ENCODE peak calls at places on chromosomes 11 and 22, in eight cellular contexts. F, G, O, Z, P, X, J and L are unnamed samples.
A peak's percentile ranks its signal among the peaks of the same experiment; 100 is the strongest.

GRCh38 chr11:119288219-119288618 is 28.7 kb downstream of the MCAM start:
- DNase-seq in F (no peak), G (no peak), O (no peak), Z (no peak), P (no peak), X (no peak), J (no peak), L (no peak)

GRCh38 chr11:65185869-65186341 is 4.2 kb downstream of the CAPN1 start:
- DNase-seq in F (peak; percentile 55), G (no peak), O (no peak), Z (no peak), P (peak; percentile 58), X (no peak), J (no peak), L (no peak)

GRCh38 chr22:30279389-30279788 is 9.9 kb downstream of the CASTOR1 start:
- DNase-seq in F (no peak), G (no peak), O (no peak), Z (no peak), P (peak; percentile 81), X (no peak), J (no peak), L (no peak)

GRCh38 chr11:82823635-82824614 is 76.3 kb downstream of the PRCP start:
- DNase-seq in F (no peak), G (no peak), O (no peak), Z (no peak), P (no peak), X (no peak), J (no peak), L (peak; percentile 23)

GRCh38 chr22:19880786-19881569 is 26.3 kb upstream of the GNB1L start:
- DNase-seq in F (peak; percentile 91), G (no peak), O (no peak), Z (peak; percentile 90), P (peak; percentile 75), X (peak; percentile 86), J (peak; percentile 61), L (no peak)

GRCh38 chr11:128422576-128423370 is 164.6 kb downstream of the ETS1 start:
- DNase-seq in F (no peak), G (no peak), O (peak; percentile 83), Z (no peak), P (no peak), X (no peak), J (no peak), L (no peak)

GRCh38 chr11:23961503-23962338 is 535.1 kb upstream of the LUZP2 start:
- DNase-seq in F (no peak), G (no peak), O (no peak), Z (no peak), P (no peak), X (no peak), J (no peak), L (no peak)

GRCh38 chr11:19892876-19893275 is 180.2 kb downstream of the NAV2 start:
- DNase-seq in F (no peak), G (no peak), O (no peak), Z (no peak), P (no peak), X (no peak), J (no peak), L (no peak)

GRCh38 chr11:117232022-117232878 is at the start of the genes PCSK7 and RNF214:
- DNase-seq in F (peak; percentile 69), G (peak; percentile 68), O (peak; percentile 87), Z (peak; percentile 93), P (peak; percentile 86), X (peak; percentile 72), J (peak; percentile 98), L (peak; percentile 90)

GRCh38 chr22:48673806-48674500 is 1153.7 kb downstream of the BRD1 start:
- DNase-seq in F (no peak), G (no peak), O (no peak), Z (no peak), P (no peak), X (no peak), J (no peak), L (no peak)

GRCh38 chr11:26847459-26847858 is 125.6 kb upstream of the SLC5A12 start:
- DNase-seq in F (no peak), G (no peak), O (no peak), Z (no peak), P (no peak), X (no peak), J (no peak), L (no peak)

GRCh38 chr11:131658952-131659351 is 288.5 kb downstream of the NTM start:
- DNase-seq in F (no peak), G (peak; percentile 31), O (no peak), Z (no peak), P (peak; percentile 0), X (no peak), J (no peak), L (no peak)

GRCh38 chr11:116871248-116871647 is 33.8 kb upstream of the APOA1 start:
- DNase-seq in F (no peak), G (no peak), O (no peak), Z (peak; percentile 32), P (no peak), X (no peak), J (no peak), L (no peak)

GRCh38 chr11:109668973-109669634 is 247.1 kb downstream of the C11orf87 start:
- DNase-seq in F (no peak), G (no peak), O (no peak), Z (peak; percentile 4), P (no peak), X (no peak), J (no peak), L (no peak)

GRCh38 chr11:13384837-13385417 is 78.1 kb downstream of the BTBD10 start:
- DNase-seq in F (peak; percentile 38), G (no peak), O (no peak), Z (peak; percentile 42), P (no peak), X (peak; percentile 32), J (peak; percentile 52), L (no peak)

GRCh38 chr11:7657306-7658025 is 15.8 kb downstream of the CYB5R2 start:
- DNase-seq in F (peak; percentile 72), G (peak; percentile 25), O (no peak), Z (peak; percentile 60), P (peak; percentile 73), X (peak; percentile 64), J (peak; percentile 59), L (no peak)

GRCh38 chr11:65113361-65113756 is 1.7 kb downstream of the TM7SF2 start:
- DNase-seq in F (no peak), G (no peak), O (no peak), Z (no peak), P (no peak), X (no peak), J (no peak), L (no peak)

GRCh38 chr11:2890466-2891241 is 5.1 kb upstream of the CDKN1C start:
- DNase-seq in F (no peak), G (no peak), O (no peak), Z (no peak), P (no peak), X (peak; percentile 67), J (no peak), L (no peak)

GRCh38 chr11:8034604-8035224 is 46.3 kb upstream of the TUB start:
- DNase-seq in F (no peak), G (no peak), O (no peak), Z (no peak), P (no peak), X (no peak), J (no peak), L (no peak)

GRCh38 chr11:130390071-130390758 is 38.2 kb downstream of the ADAMTS8 start:
- DNase-seq in F (no peak), G (no peak), O (no peak), Z (peak; percentile 54), P (no peak), X (peak; percentile 25), J (peak; percentile 41), L (no peak)

GRCh38 chr11:64804346-64805210 is 1.6 kb upstream of the MAP4K2 start:
- DNase-seq in F (peak; percentile 53), G (no peak), O (no peak), Z (no peak), P (no peak), X (no peak), J (no peak), L (no peak)

GRCh38 chr11:9914064-9914463 is 250.2 kb downstream of the SWAP70 start:
- DNase-seq in F (no peak), G (no peak), O (no peak), Z (no peak), P (no peak), X (no peak), J (no peak), L (no peak)

GRCh38 chr11:61554172-61554988 is 26.5 kb downstream of the SYT7 start:
- DNase-seq in F (no peak), G (no peak), O (no peak), Z (no peak), P (no peak), X (no peak), J (no peak), L (no peak)

GRCh38 chr22:48357961-48358360 is 1469.7 kb downstream of the BRD1 start:
- DNase-seq in F (no peak), G (no peak), O (no peak), Z (no peak), P (no peak), X (no peak), J (no peak), L (no peak)

GRCh38 chr22:19723990-19724827 is 870 bp downstream of the GP1BB start:
- DNase-seq in F (peak; percentile 76), G (no peak), O (no peak), Z (no peak), P (no peak), X (peak; percentile 56), J (peak; percentile 92), L (no peak)

GRCh38 chr11:128026596-128026995 is 560.8 kb downstream of the ETS1 start:
- DNase-seq in F (no peak), G (no peak), O (no peak), Z (peak; percentile 89), P (no peak), X (peak; percentile 42), J (no peak), L (no peak)

GRCh38 chr11:10694481-10695239 is 1.1 kb upstream of the IRAG1 start:
- DNase-seq in F (no peak), G (no peak), O (no peak), Z (no peak), P (no peak), X (no peak), J (no peak), L (no peak)